ENCODE peak calls at places on chromosomes 11 and 22, in four cellular contexts. Y is H1, M is HepG2, Z is GM12878. S is an unnamed sample.

GRCh38 chr11:44457862-44458261 is 107.6 kb upstream of the CD82 start:
- DNase-seq in M (no peak), Z (no peak), Y (no peak), S (no peak)

GRCh38 chr11:108654994-108655631 is 9.8 kb upstream of the DDX10 start:
- DNase-seq in Y (no peak), Z (no peak), M (peak; percentile 43), S (no peak)

GRCh38 chr11:9399466-9399865 is 15.0 kb downstream of the IPO7 start:
- DNase-seq in M (no peak), Y (no peak), Z (no peak), S (no peak)

GRCh38 chr11:104095791-104096190 is 59.4 kb downstream of the DDI1 start:
- DNase-seq in Y (no peak), Z (no peak), M (no peak), S (no peak)

GRCh38 chr22:17376950-17377349 is 7.7 kb downstream of the CECR2 start:
- DNase-seq in Y (no peak), M (no peak), Z (no peak), S (no peak)

GRCh38 chr22:21961886-21962654 is 9.4 kb upstream of the PPM1F start:
- DNase-seq in M (no peak), Y (no peak), Z (no peak), S (no peak)

GRCh38 chr11:62508336-62509058 is 38.1 kb downstream of the AHNAK start:
- DNase-seq in M (peak; percentile 88), Z (no peak), Y (peak; percentile 43), S (no peak)

GRCh38 chr11:85718991-85719807 is 33.2 kb upstream of the CCDC89 start:
- DNase-seq in M (peak; percentile 3), Z (no peak), Y (peak; percentile 31), S (peak; percentile 90)

GRCh38 chr11:1448166-1448825 is 38.3 kb downstream of the MOB2 start:
- DNase-seq in Z (no peak), M (no peak), Y (no peak), S (no peak)

GRCh38 chr22:49999063-49999900 is 13.3 kb downstream of the IL17REL start:
- DNase-seq in Y (no peak), M (no peak), Z (no peak), S (no peak)

GRCh38 chr11:130545449-130546072 is 97.1 kb downstream of the ADAMTS15 start:
- DNase-seq in Y (no peak), Z (no peak), M (no peak), S (no peak)

GRCh38 chr11:88068848-88069554 is 106.2 kb downstream of the RAB38 start:
- DNase-seq in Z (no peak), M (no peak), Y (no peak), S (no peak)

GRCh38 chr22:30287626-30288413 is 1.5 kb downstream of the CASTOR1 start:
- DNase-seq in Y (peak; percentile 87), Z (no peak), M (peak; percentile 78), S (peak; percentile 66)

GRCh38 chr11:2987881-2988280 is 4.2 kb downstream of the NAP1L4 start:
- DNase-seq in Y (no peak), Z (no peak), M (no peak), S (no peak)

GRCh38 chr11:97963528-97964331 is 1057.0 kb upstream of the CNTN5 start:
- DNase-seq in M (no peak), Y (no peak), Z (no peak), S (no peak)

GRCh38 chr11:7570938-7571337 is 57.1 kb downstream of the PPFIBP2 start:
- DNase-seq in Y (no peak), Z (no peak), M (no peak), S (no peak)

GRCh38 chr22:50678651-50679521 is 6.3 kb downstream of the SHANK3 start:
- DNase-seq in Z (no peak), M (no peak), Y (no peak), S (no peak)

GRCh38 chr11:131618203-131618602 is 247.8 kb downstream of the NTM start:
- DNase-seq in Y (no peak), Z (no peak), M (no peak), S (no peak)

GRCh38 chr11:1472180-1473005 is 14.2 kb downstream of the MOB2 start:
- DNase-seq in Z (no peak), M (no peak), Y (no peak), S (no peak)

GRCh38 chr22:27220349-27220748 is 563.0 kb downstream of the MIAT start:
- DNase-seq in Z (no peak), M (no peak), Y (no peak), S (no peak)

GRCh38 chr22:39299829-39300178 is 19.6 kb downstream of the RPL3 start:
- DNase-seq in M (no peak), Y (no peak), Z (peak; percentile 48), S (no peak)

GRCh38 chr11:111938687-111939160 is 1.6 kb downstream of the DIXDC1 start:
- DNase-seq in Z (peak; percentile 71), Y (no peak), M (peak; percentile 76), S (no peak)

GRCh38 chr11:10351768-10352641 is 47.1 kb downstream of the ADM start:
- DNase-seq in M (peak; percentile 89), Y (peak; percentile 98), Z (no peak), S (peak; percentile 94)

GRCh38 chr11:86800076-86800955 is at the start of gene PRSS23:
- DNase-seq in Y (no peak), M (no peak), Z (no peak), S (peak; percentile 15)

GRCh38 chr11:119126675-119127268 is 5.4 kb downstream of the HINFP start:
- DNase-seq in Z (no peak), M (no peak), Y (no peak), S (no peak)

GRCh38 chr22:49604732-49605302 is 222.9 kb downstream of the BRD1 start:
- DNase-seq in Z (no peak), Y (no peak), M (no peak), S (no peak)

GRCh38 chr11:1041936-1042608 is 5.6 kb upstream of the MUC6 start:
- DNase-seq in Y (no peak), Z (no peak), M (peak; percentile 35), S (no peak)

GRCh38 chr11:46306296-46306853 is 28.9 kb downstream of the CREB3L1 start:
- DNase-seq in Y (no peak), Z (no peak), M (no peak), S (no peak)

GRCh38 chr11:36376888-36377758 is 81.0 kb downstream of the PRR5L start:
- DNase-seq in M (no peak), Y (peak; percentile 56), Z (no peak), S (peak; percentile 49)

GRCh38 chr11:23995891-23996290 is 501.0 kb upstream of the LUZP2 start:
- DNase-seq in Z (no peak), M (no peak), Y (no peak), S (no peak)

GRCh38 chr11:45828996-45829395 is 18.3 kb upstream of the CRY2 start:
- DNase-seq in Y (no peak), Z (no peak), M (no peak), S (no peak)

GRCh38 chr22:35334010-35334409 is 34.3 kb downstream of the TOM1 start:
- DNase-seq in Y (no peak), Z (no peak), M (no peak), S (no peak)

GRCh38 chr11:122007611-122008071 is 108.4 kb downstream of the BLID start:
- DNase-seq in M (no peak), Z (no peak), Y (no peak), S (no peak)

GRCh38 chr11:112073941-112074811 is at the start of the genes NKAPD1 and PIH1D2:
- DNase-seq in Z (peak; percentile 88), M (peak; percentile 85), Y (peak; percentile 64), S (peak; percentile 75)

DNA sequence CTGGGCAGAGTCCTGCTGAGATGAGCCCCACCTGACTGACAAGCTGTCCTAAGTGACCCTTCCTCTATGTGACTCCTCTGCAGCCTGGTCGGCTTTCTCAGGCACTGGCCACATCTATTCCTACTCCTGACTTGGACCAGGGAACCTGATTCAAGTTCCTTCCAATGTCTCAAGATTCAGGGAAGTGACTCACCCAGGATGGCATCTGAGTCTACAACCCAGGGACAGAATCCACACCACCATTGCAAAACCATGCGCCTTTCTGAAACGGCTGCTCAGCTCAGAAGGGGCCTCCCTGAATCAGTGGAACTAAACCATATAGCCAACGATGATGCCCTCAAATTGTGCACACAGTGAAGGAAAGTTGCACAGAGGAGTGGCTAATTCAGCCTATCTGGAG is 63.9 kb upstream of the CSNK2A3 start:
- DNase-seq in Z (no peak), Y (no peak), M (no peak), S (no peak)
- TF ChIP-seq SUZ12 in Z (no peak), Y (no peak), M (no peak), S (no peak)

GRCh38 chr11:12056112-12056511 is 47.7 kb upstream of the DKK3 start:
- DNase-seq in M (no peak), Y (no peak), Z (no peak), S (no peak)

GRCh38 chr11:12050911-12051667 is 42.7 kb upstream of the DKK3 start:
- DNase-seq in Y (no peak), M (no peak), Z (no peak), S (no peak)

GRCh38 chr11:12053606-12054361 is 45.4 kb upstream of the DKK3 start:
- DNase-seq in Y (no peak), Z (no peak), M (no peak), S (no peak)

GRCh38 chr11:12050470-12050891 is 42.1 kb upstream of the DKK3 start:
- DNase-seq in M (no peak), Z (no peak), Y (no peak), S (no peak)

GRCh38 chr11:12052676-12053605 is 44.5 kb upstream of the DKK3 start:
- DNase-seq in M (no peak), Z (no peak), Y (no peak), S (no peak)
- TF ChIP-seq ZNF274 in M (no peak), Z (no peak), Y (no peak), S (no peak)

GRCh38 chr11:75186999-75187398 is 36.1 kb downstream of the SLCO2B1 start:
- DNase-seq in Z (no peak), M (no peak), Y (no peak), S (no peak)
- TF ChIP-seq SUZ12 in Z (no peak), M (no peak), Y (no peak), S (no peak)

GRCh38 chr22:36809351-36809750 is 7.5 kb downstream of the PVALB start:
- DNase-seq in M (no peak), Z (no peak), Y (no peak), S (no peak)
- TF ChIP-seq ZNF274 in M (no peak), Z (no peak), Y (no peak), S (no peak)

GRCh38 chr11:47408598-47409439 is 429 bp downstream of the SLC39A13 start:
- DNase-seq in Z (no peak), Y (no peak), M (no peak), S (no peak)
- TF ChIP-seq SUZ12 in Z (no peak), Y (no peak), M (no peak), S (no peak)

GRCh38 chr11:59552844-59553243 is 41.5 kb downstream of the OR4D9 start:
- DNase-seq in Y (no peak), M (no peak), Z (no peak), S (no peak)

GRCh38 chr11:59550842-59551650 is 39.7 kb downstream of the OR4D9 start:
- DNase-seq in M (peak; percentile 89), Y (peak; percentile 73), Z (peak; percentile 86), S (peak; percentile 89)

GRCh38 chr11:59553323-59553722 is 42.0 kb downstream of the OR4D9 start:
- DNase-seq in Z (no peak), Y (no peak), M (no peak), S (no peak)

GRCh38 chr11:59550368-59550841 is 39.1 kb downstream of the OR4D9 start:
- DNase-seq in Z (peak; percentile 96), M (peak; percentile 94), Y (peak; percentile 97), S (peak; percentile 95)

GRCh38 chr11:59551651-59552521 is 40.5 kb downstream of the OR4D9 start:
- DNase-seq in Y (no peak), Z (no peak), M (peak; percentile 42), S (no peak)
- TF ChIP-seq ZNF274 in Y (no peak), Z (no peak), M (no peak), S (no peak)

S was measured in NT2/D1.